ENCODE peak calls at places on chromosomes 2 and 18, in nine cellular contexts. Y is neuronal stem cell, V is neural progenitor cell, K is brain microvascular endothelial cell, O is H1, B is body of pancreas, M is small intestine, U is tibial artery, L is left lung. H is an unnamed sample. For H3K36me3, the result is how much of the 10 kb centered on the place peaks cover.

GRCh38 chr18:76410660-76411417 is 84.2 kb downstream of the ZNF516 start:
- DNase-seq in M (no peak), L (no peak), O (no peak), B (no peak), U (no peak), K (no peak), Y (no peak), V (no peak), H (no peak)

GRCh38 chr2:27306657-27307544 is 1.3 kb downstream of the UCN start:
- DNase-seq in Y (no peak), M (no peak), L (no peak), U (no peak), B (no peak), V (peak), O (peak), K (no peak), H (no peak)

GRCh38 chr2:46950314-46950713 is 34.7 kb upstream of the MCFD2 start:
- DNase-seq in Y (no peak), V (no peak), K (no peak), L (no peak), U (no peak), O (no peak), B (no peak), M (no peak), H (no peak)

GRCh38 chr2:191255271-191255670 is 10.1 kb downstream of the MYO1B start:
- DNase-seq in U (no peak), Y (no peak), L (no peak), M (no peak), B (no peak), V (no peak), O (no peak), K (no peak), H (no peak)

GRCh38 chr18:63249781-63250180 is 69.8 kb downstream of the BCL2 start:
- DNase-seq in M (no peak), U (no peak), L (no peak), Y (no peak), B (peak), K (no peak), O (no peak), V (no peak), H (no peak)

GRCh38 chr2:197034969-197035368 is 108.5 kb upstream of the PGAP1 start:
- DNase-seq in O (no peak), Y (no peak), K (no peak), M (no peak), B (no peak), V (no peak), U (no peak), L (no peak), H (no peak)

GRCh38 chr2:44686561-44686960 is 254.9 kb upstream of the SIX3 start:
- DNase-seq in U (no peak), Y (no peak), B (no peak), M (no peak), K (peak), V (no peak), L (no peak), O (no peak), H (no peak)

GRCh38 chr2:102615620-102616436 is 3.5 kb upstream of the SLC9A2 start:
- DNase-seq in B (peak), M (peak), U (peak), V (peak), Y (peak), O (no peak), L (peak), K (peak), H (no peak)

GRCh38 chr2:131023758-131024157 is 69.5 kb downstream of the FAM168B start:
- DNase-seq in U (no peak), Y (no peak), B (no peak), K (no peak), V (no peak), M (no peak), O (no peak), L (no peak), H (no peak)

GRCh38 chr2:72638600-72639211 is 187.1 kb downstream of the EXOC6B start:
- DNase-seq in L (no peak), K (no peak), Y (no peak), U (no peak), V (no peak), B (no peak), M (no peak), O (no peak), H (no peak)

GRCh38 chr2:68548396-68548795 is 81.0 kb downstream of the APLF start:
- DNase-seq in V (no peak), O (no peak), L (no peak), B (no peak), U (no peak), Y (no peak), M (no peak), K (no peak), H (no peak)

GRCh38 chr2:161123531-161124030 is 36.6 kb upstream of the TANK start:
- DNase-seq in B (no peak), V (no peak), M (no peak), O (no peak), L (no peak), K (peak), U (no peak), Y (no peak), H (no peak)

GRCh38 chr2:195498176-195498575 is 158.8 kb upstream of the SLC39A10 start:
- DNase-seq in Y (peak), U (peak), M (peak), L (no peak), K (no peak), B (peak), O (no peak), V (peak), H (no peak)

GRCh38 chr2:163348843-163349395 is 386.9 kb downstream of the FIGN start:
- DNase-seq in Y (peak), K (peak), O (no peak), L (no peak), U (no peak), M (peak), B (peak), V (peak), H (no peak)

GRCh38 chr2:142877265-142877756 is at the start of gene KYNU:
- DNase-seq in K (no peak), U (no peak), B (no peak), V (no peak), Y (no peak), L (no peak), O (no peak), M (no peak), H (no peak)

GRCh38 chr2:205060269-205060668 is 515.0 kb downstream of the PARD3B start:
- DNase-seq in K (peak), Y (no peak), V (no peak), O (no peak), M (no peak), B (no peak), U (no peak), L (no peak), H (no peak)

GRCh38 chr2:167190053-167190452 is 301.8 kb downstream of the XIRP2 start:
- DNase-seq in K (peak), V (no peak), U (peak), Y (no peak), B (peak), M (no peak), L (no peak), O (no peak), H (no peak)

GRCh38 chr2:151289972-151290335 is 486 bp upstream of the NMI start:
- DNase-seq in L (no peak), U (peak), V (no peak), M (no peak), K (no peak), B (peak), O (no peak), Y (no peak), H (no peak)

GRCh38 chr2:151292124-151292523 is 2.7 kb upstream of the NMI start:
- DNase-seq in L (no peak), V (no peak), Y (no peak), M (peak), B (no peak), K (no peak), U (no peak), O (no peak), H (no peak)

GRCh38 chr2:151292546-151292945 is 3.1 kb upstream of the NMI start:
- DNase-seq in K (no peak), Y (no peak), M (no peak), L (no peak), B (no peak), V (no peak), U (no peak), O (no peak), H (no peak)

GRCh38 chr2:151291224-151291623 is 1.8 kb upstream of the NMI start:
- DNase-seq in V (no peak), M (no peak), L (no peak), Y (no peak), O (no peak), B (no peak), U (no peak), K (no peak), H (no peak)

GRCh38 chr2:151290467-151290866 is 999 bp upstream of the NMI start:
- DNase-seq in M (peak), V (no peak), U (no peak), O (no peak), B (no peak), Y (no peak), L (no peak), K (no peak), H (no peak)
- H3K4me3 ChIP-seq in M (peak), V (no peak), U (peak), O (no peak), B (peak), Y (no peak), L (peak), K (no peak), H (peak)

GRCh38 chr2:5777089-5777488 is 84.9 kb downstream of the SOX11 start:
- DNase-seq in U (no peak), Y (no peak), K (no peak), O (no peak), B (peak), V (no peak), L (no peak), M (no peak), H (no peak)
- H3K36me3 ChIP-seq in U (under half), Y (under half), K (under half), O (under half), B (under half), V (under half), L (under half), M (under half), H (under half)

GRCh38 chr2:173983414-173983871 is 18.3 kb upstream of the SP3 start:
- DNase-seq in B (no peak), Y (no peak), K (no peak), L (no peak), U (no peak), V (peak), O (no peak), M (no peak), H (no peak)

GRCh38 chr2:173982918-173983317 is 17.7 kb upstream of the SP3 start:
- DNase-seq in U (no peak), M (no peak), B (peak), Y (no peak), K (peak), O (no peak), L (no peak), V (no peak), H (no peak)

GRCh38 chr2:173984866-173985588 is 19.9 kb upstream of the SP3 start:
- DNase-seq in L (no peak), U (no peak), V (no peak), M (no peak), Y (no peak), B (peak), O (no peak), K (no peak), H (no peak)

GRCh38 chr2:173986805-173987204 is 21.6 kb upstream of the SP3 start:
- DNase-seq in Y (no peak), U (peak), M (no peak), V (no peak), B (peak), L (no peak), O (no peak), K (no peak), H (no peak)

DNA sequence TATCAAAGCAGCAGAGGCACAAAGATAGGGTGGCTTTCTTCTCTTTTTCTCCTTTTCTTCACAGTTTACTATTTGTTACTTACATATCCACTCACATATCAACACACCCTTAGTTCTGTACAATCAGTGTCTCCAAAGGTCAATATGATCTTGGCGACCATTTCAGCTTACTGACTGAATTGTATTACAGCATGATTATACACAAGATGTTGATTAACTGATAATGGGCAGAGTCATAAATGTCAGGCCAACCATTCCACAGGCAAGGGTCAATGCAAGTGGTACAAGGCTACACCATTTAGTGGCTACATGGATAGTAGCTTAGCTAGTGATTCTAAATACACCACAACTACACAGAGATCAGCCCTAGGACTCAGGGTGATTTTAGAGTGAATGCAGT is 20.4 kb upstream of the SP3 start:
- DNase-seq in K (no peak), L (no peak), M (peak), Y (no peak), O (no peak), B (no peak), U (no peak), V (no peak), H (no peak)
- H3K27ac ChIP-seq in K (no peak), L (no peak), M (no peak), Y (no peak), O (no peak), B (peak), U (peak), V (no peak), H (peak)

DNA sequence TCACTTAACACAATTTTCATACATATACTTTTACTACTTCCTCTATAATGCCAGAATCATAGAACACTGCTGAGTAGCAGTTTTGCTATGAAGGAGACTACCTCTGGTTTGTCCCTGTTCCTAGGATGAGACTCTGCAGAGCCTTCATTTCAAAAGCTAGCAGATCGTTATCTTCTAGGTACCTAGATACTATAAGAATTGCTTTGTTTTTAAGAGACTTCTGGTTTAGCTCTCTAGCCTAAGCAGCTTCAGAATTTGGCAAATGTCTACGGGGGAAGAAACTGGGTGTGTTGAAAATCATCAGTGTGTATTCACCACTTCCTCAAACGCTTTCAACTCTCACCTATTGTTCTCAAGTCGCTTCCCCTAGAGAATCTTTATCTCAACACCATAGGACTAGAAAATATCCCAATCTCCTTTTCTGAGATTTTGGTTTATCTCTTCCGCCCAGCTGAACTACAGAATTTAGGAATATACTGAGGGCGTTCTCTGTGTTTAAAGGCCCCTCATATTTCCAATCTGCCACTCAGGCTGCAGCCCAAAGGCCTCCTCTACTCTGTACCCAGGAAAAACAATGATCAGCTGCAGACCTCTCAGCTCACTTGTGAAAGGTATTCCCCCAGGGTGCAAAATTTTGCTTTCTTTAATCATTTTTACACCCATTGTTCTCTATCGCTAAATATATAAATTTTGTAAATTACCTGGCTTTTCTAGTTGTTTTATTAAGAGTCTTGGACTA is 28.7 kb downstream of the SMAD2 start:
- DNase-seq in L (no peak), B (no peak), Y (no peak), K (no peak), V (no peak), O (no peak), U (no peak), M (peak), H (no peak)
- H3K4me3 ChIP-seq in L (no peak), B (no peak), Y (no peak), K (no peak), V (peak), O (no peak), U (no peak), M (no peak), H (no peak)

GRCh38 chr2:215651412-215651811 is 215.5 kb upstream of the FN1 start:
- DNase-seq in Y (no peak), B (no peak), L (no peak), O (no peak), M (no peak), K (no peak), V (no peak), U (no peak), H (no peak)

GRCh38 chr2:215654177-215654850 is 218.4 kb upstream of the FN1 start:
- DNase-seq in O (no peak), M (no peak), U (no peak), Y (no peak), K (no peak), V (no peak), L (no peak), B (no peak), H (no peak)

GRCh38 chr2:215657844-215658243 is 222.0 kb upstream of the FN1 start:
- DNase-seq in U (peak), O (no peak), V (no peak), Y (no peak), B (no peak), K (peak), M (no peak), L (no peak), H (peak)

GRCh38 chr2:215653344-215654015 is 217.6 kb upstream of the FN1 start:
- DNase-seq in B (no peak), V (no peak), O (no peak), Y (no peak), K (no peak), M (no peak), L (no peak), U (no peak), H (no peak)

DNA sequence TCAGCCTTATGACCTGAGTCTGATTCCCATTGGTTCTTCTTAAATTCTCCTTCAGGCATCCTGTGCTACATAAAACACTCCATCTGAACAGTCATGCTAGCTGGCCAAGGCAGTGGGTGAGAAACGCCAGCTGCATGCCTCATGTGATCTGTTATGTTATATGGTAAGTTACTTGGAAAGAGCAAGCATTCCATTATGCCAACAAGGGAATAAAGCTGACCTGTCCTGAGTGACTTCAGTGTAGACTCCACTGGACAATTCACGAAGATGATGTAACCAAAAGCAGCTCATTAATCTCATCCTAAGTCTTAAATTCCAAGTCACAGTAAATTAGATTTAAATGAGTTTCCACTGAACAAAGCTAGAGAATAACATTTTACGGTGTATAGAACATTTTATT is 216.6 kb upstream of the FN1 start:
- DNase-seq in M (no peak), O (no peak), B (no peak), L (no peak), U (no peak), Y (no peak), V (no peak), K (no peak), H (no peak)
- H3K36me3 ChIP-seq in M (under half), O (under half), B (under half), L (under half), U (under half), Y (under half), V (under half), K (under half), H (under half)

GRCh38 chr2:144834363-144834762 is 314.4 kb upstream of the ZEB2 start:
- DNase-seq in O (no peak), M (no peak), K (no peak), U (no peak), V (no peak), Y (no peak), B (no peak), L (no peak), H (no peak)

GRCh38 chr2:144836635-144837350 is 316.9 kb upstream of the ZEB2 start:
- DNase-seq in K (peak), V (no peak), L (no peak), B (no peak), U (no peak), Y (no peak), M (no peak), O (no peak), H (no peak)

GRCh38 chr2:144832048-144832447 is 312.1 kb upstream of the ZEB2 start:
- DNase-seq in Y (no peak), L (no peak), M (no peak), O (no peak), B (peak), K (no peak), U (no peak), V (no peak), H (no peak)

GRCh38 chr2:144834954-144835633 is 315.2 kb upstream of the ZEB2 start:
- DNase-seq in B (peak), V (no peak), M (no peak), O (no peak), Y (no peak), L (no peak), K (peak), U (no peak), H (no peak)

GRCh38 chr2:144835634-144836351 is 315.9 kb upstream of the ZEB2 start:
- DNase-seq in O (no peak), V (no peak), M (no peak), B (no peak), U (no peak), K (peak), L (no peak), Y (no peak), H (no peak)
- H3K27ac ChIP-seq in O (no peak), V (no peak), M (no peak), B (no peak), U (no peak), K (no peak), L (no peak), Y (no peak), H (no peak)

DNA sequence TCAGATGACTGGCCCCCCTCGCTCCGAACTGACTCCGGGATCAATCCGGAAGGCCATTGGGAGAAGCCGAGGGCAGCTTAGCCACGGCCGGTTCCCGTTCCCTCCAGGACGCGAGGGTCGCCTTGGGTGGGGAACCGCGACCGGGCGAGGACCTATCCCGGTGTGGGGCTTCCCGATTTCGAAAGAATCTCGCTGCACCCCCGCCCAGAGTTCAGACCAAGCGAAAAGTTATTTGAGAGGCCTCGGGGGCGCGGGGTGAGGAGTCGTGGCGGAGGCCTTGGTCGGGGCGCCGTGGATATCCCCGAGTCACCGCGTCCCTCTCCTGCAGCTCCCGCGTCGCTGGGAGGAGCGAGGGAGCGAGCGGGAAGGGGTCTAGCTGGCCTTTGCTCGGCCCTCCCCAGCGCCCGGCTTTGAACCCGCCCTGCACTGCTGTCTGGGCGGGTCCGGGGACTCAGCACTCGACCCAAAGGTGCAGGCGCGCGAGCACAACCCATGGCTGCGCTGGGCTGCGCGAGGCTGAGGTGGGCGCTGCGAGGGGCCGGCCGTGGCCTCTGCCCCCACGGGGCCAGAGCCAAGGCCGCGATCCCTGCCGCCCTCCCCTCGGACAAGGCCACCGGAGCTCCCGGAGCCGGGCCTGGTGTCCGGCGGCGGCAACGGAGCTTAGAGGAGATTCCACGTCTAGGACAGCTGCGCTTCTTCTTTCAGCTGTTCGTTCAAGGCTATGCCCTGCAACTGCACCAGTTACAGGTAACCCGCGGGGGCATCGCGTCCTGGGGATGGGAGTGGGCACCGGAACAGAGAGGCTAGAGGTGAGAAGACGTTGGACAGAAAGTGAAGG is at the start of gene CYP27A1:
- DNase-seq in Y (peak), V (peak), O (peak), L (peak), M (peak), B (peak), K (no peak), U (peak), H (no peak)
- H3K4me3 ChIP-seq in Y (peak), V (peak), O (peak), L (peak), M (peak), B (peak), K (peak), U (peak), H (peak)